ENCODE peak calls at places on chromosomes 3 and 15, in six cellular contexts. G is K562, C is GM12892, V is HepG2, O is GM12878, E is H1. L is an unnamed sample.

GRCh38 chr3:163773136-163773535 is 1305.2 kb downstream of the SI start:
- DNase-seq in E (no peak), O (no peak), V (peak; percentile 10), G (no peak), C (no peak), L (no peak)

GRCh38 chr15:72033285-72033684 is 84.7 kb downstream of the MYO9A start:
- DNase-seq in O (no peak), C (no peak), G (no peak), V (no peak), E (no peak), L (no peak)

GRCh38 chr3:9916734-9917680 is at the start of gene IL17RC:
- DNase-seq in E (peak; percentile 81), G (peak; percentile 94), V (peak; percentile 83), O (no peak), C (no peak), L (peak; percentile 35)

GRCh38 chr15:66472176-66472999 is 25.2 kb downstream of the SNAPC5 start:
- DNase-seq in V (peak; percentile 35), C (peak; percentile 37), E (no peak), G (no peak), O (peak; percentile 78), L (peak; percentile 55)

GRCh38 chr3:191331443-191331842 is 1.1 kb upstream of the UTS2B start:
- DNase-seq in G (peak; percentile 5), E (no peak), O (no peak), V (no peak), C (no peak), L (no peak)

GRCh38 chr3:114539525-114539924 is 245.7 kb downstream of the TIGIT start:
- DNase-seq in C (no peak), G (no peak), V (no peak), E (no peak), O (no peak), L (no peak)

GRCh38 chr15:42691770-42692169 is 45.2 kb downstream of the CDAN1 start:
- DNase-seq in E (no peak), C (no peak), O (no peak), V (no peak), G (no peak), L (no peak)

GRCh38 chr3:148723591-148723990 is 25.9 kb downstream of the AGTR1 start:
- DNase-seq in O (no peak), E (no peak), G (no peak), C (no peak), V (peak; percentile 12), L (no peak)

GRCh38 chr3:29503969-29504368 is 223.1 kb downstream of the RBMS3 start:
- DNase-seq in O (no peak), C (no peak), V (no peak), E (no peak), G (no peak), L (no peak)

GRCh38 chr15:40554164-40554530 is 10.7 kb downstream of the CCDC32 start:
- DNase-seq in E (no peak), O (no peak), V (no peak), C (no peak), G (no peak), L (no peak)

GRCh38 chr3:60933828-60934227 is 317.4 kb downstream of the FHIT start:
- DNase-seq in V (no peak), E (no peak), G (no peak), C (no peak), O (no peak), L (no peak)

GRCh38 chr15:40511472-40512133 is 40.8 kb downstream of the CHST14 start:
- DNase-seq in C (peak; percentile 50), V (peak; percentile 62), G (peak; percentile 93), O (no peak), E (peak; percentile 85), L (peak; percentile 63)

GRCh38 chr3:19749448-19750017 is 184.5 kb downstream of the EFHB start:
- DNase-seq in E (no peak), O (no peak), G (no peak), C (no peak), V (no peak), L (no peak)

GRCh38 chr15:39594764-39595620 is 14.1 kb downstream of the THBS1 start:
- DNase-seq in O (no peak), G (no peak), V (no peak), E (no peak), C (no peak), L (no peak)

GRCh38 chr3:41148446-41148845 is 50.9 kb upstream of the CTNNB1 start:
- DNase-seq in V (no peak), G (no peak), E (no peak), C (no peak), O (no peak), L (no peak)

GRCh38 chr3:115931581-115931980 is 308.3 kb downstream of the GAP43 start:
- DNase-seq in C (no peak), E (no peak), V (no peak), O (no peak), G (no peak), L (no peak)

GRCh38 chr15:57387644-57388076 is 11.4 kb downstream of the CGNL1 start:
- DNase-seq in C (no peak), E (no peak), G (no peak), V (no peak), O (no peak), L (no peak)

GRCh38 chr3:113878403-113878802 is 39.8 kb downstream of the GRAMD1C start:
- DNase-seq in V (no peak), O (no peak), C (no peak), E (no peak), G (no peak), L (no peak)

GRCh38 chr3:37694236-37694635 is 167.4 kb upstream of the CTDSPL start:
- DNase-seq in O (no peak), C (no peak), E (no peak), G (no peak), V (no peak), L (no peak)

GRCh38 chr3:159911011-159911663 is 77.5 kb upstream of the IL12A start:
- DNase-seq in E (no peak), C (no peak), V (no peak), O (no peak), G (no peak), L (no peak)

GRCh38 chr3:151795276-151795675 is 18.6 kb upstream of the AADAC start:
- DNase-seq in C (no peak), V (no peak), E (no peak), O (no peak), G (no peak), L (no peak)

GRCh38 chr3:107143206-107143605 is 234.0 kb upstream of the CCDC54 start:
- DNase-seq in V (no peak), E (no peak), O (no peak), G (no peak), C (no peak), L (no peak)

GRCh38 chr3:169613895-169614294 is 49.6 kb downstream of the MECOM start:
- DNase-seq in O (no peak), V (no peak), G (no peak), E (no peak), C (no peak), L (no peak)

GRCh38 chr3:169619793-169620192 is 43.7 kb downstream of the MECOM start:
- DNase-seq in O (no peak), E (no peak), G (no peak), C (no peak), V (no peak), L (no peak)

GRCh38 chr3:169623971-169624370 is 39.5 kb downstream of the MECOM start:
- DNase-seq in C (no peak), E (no peak), G (no peak), O (no peak), V (no peak), L (no peak)

GRCh38 chr3:169615833-169616232 is 47.7 kb downstream of the MECOM start:
- DNase-seq in G (no peak), E (no peak), V (no peak), C (no peak), O (no peak), L (no peak)

DNA sequence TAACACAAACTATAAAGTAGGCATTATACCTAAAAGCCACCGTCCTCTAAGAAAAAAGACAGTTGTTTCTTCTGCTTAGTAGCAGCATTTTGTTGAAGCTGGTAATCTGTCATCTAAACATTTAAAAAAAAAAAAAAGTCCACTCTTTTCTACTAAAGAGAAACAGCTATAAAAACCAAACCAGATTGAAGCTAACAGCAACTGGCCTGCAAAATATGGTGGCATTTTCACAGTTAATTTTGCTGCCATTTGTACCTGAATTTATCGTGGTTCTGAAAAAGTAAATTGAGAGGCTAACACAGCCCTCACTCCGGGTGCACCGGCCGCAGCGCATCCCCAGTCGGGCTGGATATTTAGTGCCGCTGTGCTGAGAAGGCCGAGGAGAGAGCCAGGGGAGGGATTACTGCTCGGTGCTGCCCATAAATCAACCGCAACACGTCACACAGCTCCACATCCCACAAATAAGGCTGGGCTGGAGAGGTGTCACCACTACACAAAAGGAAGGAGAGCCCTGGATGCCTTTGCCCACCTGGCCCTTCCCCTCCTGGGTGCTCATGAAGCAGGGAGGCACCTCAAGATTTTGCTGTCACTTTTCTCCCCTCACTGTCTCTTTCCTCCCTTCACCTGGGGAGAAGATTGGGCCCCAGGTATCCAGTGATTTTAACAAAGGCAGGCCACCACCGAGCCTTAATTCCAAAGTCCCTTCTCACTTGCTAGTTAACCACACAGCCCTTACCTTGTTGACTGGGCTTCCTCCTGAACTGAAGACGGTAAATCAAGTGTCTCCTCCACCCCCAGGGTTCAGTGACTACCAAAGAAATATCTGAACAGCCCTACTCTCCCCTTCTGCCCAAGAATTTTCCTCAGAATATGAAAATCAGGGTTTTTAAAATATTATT is 44.4 kb downstream of the MECOM start:
- DNase-seq in V (no peak), O (no peak), E (no peak), C (no peak), G (no peak), L (no peak)
- TF ChIP-seq POLR2AphosphoS5 in V (no peak), O (no peak), E (no peak), C (no peak), G (no peak), L (no peak)

DNA sequence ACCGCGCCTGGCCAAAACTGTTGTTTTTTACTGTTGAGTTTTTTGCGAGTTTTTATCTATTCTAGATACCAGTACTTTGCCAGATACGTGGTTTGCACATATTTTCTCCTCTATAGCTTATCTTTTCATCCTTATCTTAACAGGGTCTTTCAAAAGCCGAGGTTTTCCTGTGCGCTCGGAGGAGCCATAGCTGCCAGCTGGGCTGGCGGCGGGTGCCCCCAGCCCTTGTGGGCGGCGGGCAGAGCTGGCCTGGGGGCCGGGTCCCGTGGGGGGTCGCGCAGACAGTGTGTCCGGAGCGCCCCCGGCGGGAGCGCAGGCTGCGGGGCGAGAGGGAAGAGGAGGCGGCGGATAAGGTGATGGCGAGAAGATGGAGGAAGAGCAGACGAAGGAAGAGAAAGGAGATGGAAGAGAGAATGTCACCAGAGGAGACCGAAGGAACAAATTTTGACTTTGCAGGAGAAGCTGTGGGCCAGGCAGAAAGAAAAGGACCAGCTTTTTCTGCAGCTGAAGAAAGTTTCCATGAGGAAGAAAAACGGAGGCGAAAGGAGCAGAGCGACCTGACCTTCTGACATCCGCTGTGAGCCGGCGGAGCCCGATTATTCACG is 11.0 kb upstream of the EIF4A2 start:
- DNase-seq in G (no peak), C (peak; percentile 31), E (no peak), V (no peak), O (no peak), L (no peak)
- TF ChIP-seq POLR2A in G (no peak), C (no peak), E (no peak), V (no peak), O (no peak), L (no peak)

GRCh38 chr3:49722896-49723295 is 855 bp downstream of the GMPPB start:
- DNase-seq in V (no peak), E (peak; percentile 41), G (no peak), O (no peak), C (no peak), L (no peak)
- TF ChIP-seq TAF1 in V (no peak), E (no peak), G (no peak), O (no peak), C (no peak), L (no peak)

DNA sequence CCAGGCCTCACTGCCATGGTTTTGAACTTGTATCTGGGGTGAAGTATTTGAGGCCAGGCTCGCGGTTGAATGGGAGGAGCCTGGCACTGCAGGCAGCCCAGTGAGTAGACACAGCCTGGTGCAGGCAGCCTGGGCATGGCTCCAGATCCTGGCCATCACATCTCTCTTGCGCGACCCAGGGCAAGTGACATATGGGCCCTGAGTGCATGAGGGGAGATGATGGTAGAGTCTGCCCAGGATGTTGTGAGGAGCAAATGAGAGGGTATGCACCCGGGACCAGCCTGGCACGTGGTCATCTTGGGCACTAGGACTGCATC is 103.5 kb downstream of the TBC1D2B start:
- DNase-seq in E (peak; percentile 33), G (no peak), O (no peak), V (no peak), C (no peak), L (no peak)
- TF ChIP-seq POLR2AphosphoS5 in E (no peak), G (no peak), O (no peak), V (no peak), C (no peak), L (no peak)

L was measured in GM12891.